ENCODE peak calls at places on chromosomes 6 and 20, in six cellular contexts. G is choroid plexus epithelial cell; N is stromal cell of bone marrow; C is stomach; Q is suprapubic skin; J is stimulated activated CD8-positive, alpha-beta memory T cell treated with anti-CD3 and anti-CD28 coated beads, Interleukin-12 subunit alpha, Interleukin-12 subunit beta, amount 100 ng/mL, for 4 hours. V is an unnamed sample.
A peak's percentile ranks its signal among the peaks of the same experiment; 100 is the strongest.

GRCh38 chr20:10309326-10309725 is 90.7 kb downstream of the SNAP25 start:
- DNase-seq in G (peak; percentile 93), N (peak; percentile 87), C (no peak), Q (no peak), J (no peak), V (peak; percentile 98)

GRCh38 chr20:13412806-13413445 is 191.9 kb downstream of the ISM1 start:
- DNase-seq in G (no peak), N (no peak), C (no peak), Q (no peak), J (no peak), V (no peak)

GRCh38 chr6:56073761-56074160 is 173.6 kb downstream of the COL21A1 start:
- DNase-seq in G (peak; percentile 67), N (no peak), C (no peak), Q (no peak), J (no peak), V (no peak)

GRCh38 chr6:25922301-25922700 is 8.2 kb downstream of the SLC17A2 start:
- DNase-seq in G (no peak), N (peak; percentile 39), C (no peak), Q (no peak), J (no peak), V (no peak)

GRCh38 chr6:44478158-44478557 is 90.7 kb downstream of the CDC5L start:
- DNase-seq in G (no peak), N (no peak), C (no peak), Q (no peak), J (no peak), V (no peak)

GRCh38 chr6:14274016-14274415 is 156.4 kb downstream of the CD83 start:
- DNase-seq in G (no peak), N (no peak), C (no peak), Q (no peak), J (no peak), V (no peak)

GRCh38 chr6:83758533-83758932 is 49.6 kb upstream of the SNAP91 start:
- DNase-seq in G (no peak), N (no peak), C (no peak), Q (no peak), J (no peak), V (no peak)

GRCh38 chr20:50415516-50416268 is 94.5 kb upstream of the PTPN1 start:
- DNase-seq in G (peak; percentile 89), N (peak; percentile 90), C (peak; percentile 100), Q (peak; percentile 99), J (no peak), V (peak; percentile 75)

GRCh38 chr6:1208876-1209275 is 103.0 kb upstream of the FOXQ1 start:
- DNase-seq in G (peak; percentile 36), N (no peak), C (no peak), Q (no peak), J (no peak), V (peak; percentile 65)

GRCh38 chr20:17849901-17850673 is 118.5 kb downstream of the SNX5 start:
- DNase-seq in G (peak; percentile 97), N (peak; percentile 99), C (peak; percentile 72), Q (no peak), J (no peak), V (peak; percentile 99)

GRCh38 chr6:44081753-44082152 is 45.5 kb downstream of the MRPL14 start:
- DNase-seq in G (no peak), N (no peak), C (no peak), Q (no peak), J (no peak), V (no peak)

GRCh38 chr6:108009894-108010293 is 51.9 kb upstream of the SEC63 start:
- DNase-seq in G (no peak), N (no peak), C (no peak), Q (no peak), J (no peak), V (no peak)

GRCh38 chr20:48903705-48904104 is 17.8 kb upstream of the ARFGEF2 start:
- DNase-seq in G (no peak), N (no peak), C (no peak), Q (no peak), J (no peak), V (no peak)

GRCh38 chr20:45704969-45705637 is at the start of gene WFDC10B:
- DNase-seq in G (no peak), N (no peak), C (no peak), Q (no peak), J (no peak), V (peak; percentile 4)

GRCh38 chr6:108589244-108589730 is 28.6 kb downstream of the FOXO3 start:
- DNase-seq in G (peak; percentile 79), N (no peak), C (peak; percentile 85), Q (peak; percentile 89), J (no peak), V (peak; percentile 83)

GRCh38 chr6:1552296-1552761 is 57.4 kb upstream of the FOXC1 start:
- DNase-seq in G (peak; percentile 58), N (no peak), C (no peak), Q (no peak), J (no peak), V (no peak)

GRCh38 chr20:25987073-25987927 is 290.6 kb upstream of the ZNF337 start:
- DNase-seq in G (peak; percentile 39), N (peak; percentile 9), C (no peak), Q (no peak), J (peak; percentile 30), V (no peak)

GRCh38 chr20:23296841-23297701 is 53.5 kb upstream of the NXT1 start:
- DNase-seq in G (peak; percentile 53), N (no peak), C (no peak), Q (no peak), J (no peak), V (peak; percentile 38)

GRCh38 chr6:148885920-148886845 is 139.4 kb downstream of the UST start:
- DNase-seq in G (no peak), N (no peak), C (no peak), Q (no peak), J (no peak), V (no peak)

GRCh38 chr6:113858605-113859348 is 1.6 kb downstream of the MARCKS start:
- DNase-seq in G (peak; percentile 93), N (peak; percentile 82), C (peak; percentile 92), Q (peak; percentile 87), J (peak; percentile 62), V (peak; percentile 84)

GRCh38 chr20:45959126-45959525 is 12.9 kb downstream of the ZNF335 start:
- DNase-seq in G (no peak), N (no peak), C (no peak), Q (peak; percentile 75), J (no peak), V (no peak)

GRCh38 chr20:24935140-24935539 is 13.9 kb upstream of the CST7 start:
- DNase-seq in G (no peak), N (no peak), C (no peak), Q (peak; percentile 55), J (no peak), V (no peak)

GRCh38 chr20:34997171-34997570 is 41.5 kb downstream of the MYH7B start:
- DNase-seq in G (peak; percentile 46), N (no peak), C (peak; percentile 65), Q (no peak), J (no peak), V (peak; percentile 55)

GRCh38 chr6:52984247-52984646 is 10.8 kb downstream of the GSTA4 start:
- DNase-seq in G (peak; percentile 3), N (no peak), C (no peak), Q (no peak), J (peak; percentile 8), V (no peak)

GRCh38 chr6:116374586-116374985 is 3.8 kb downstream of the DSE start:
- DNase-seq in G (no peak), N (no peak), C (no peak), Q (no peak), J (no peak), V (no peak)

GRCh38 chr20:58109126-58109880 is 119.2 kb downstream of the ANKRD60 start:
- DNase-seq in G (peak; percentile 80), N (peak; percentile 59), C (no peak), Q (peak; percentile 68), J (no peak), V (peak; percentile 64)

GRCh38 chr6:117483645-117484016 is 1.2 kb downstream of the DCBLD1 start:
- DNase-seq in G (peak; percentile 62), N (no peak), C (no peak), Q (no peak), J (no peak), V (peak; percentile 40)

GRCh38 chr6:132320007-132320406 is 81.3 kb downstream of the MOXD1 start:
- DNase-seq in G (peak; percentile 87), N (peak; percentile 79), C (no peak), Q (no peak), J (no peak), V (peak; percentile 86)

GRCh38 chr6:119119989-119120388 is 41.5 kb upstream of the FAM184A start:
- DNase-seq in G (peak; percentile 88), N (peak; percentile 93), C (no peak), Q (no peak), J (no peak), V (peak; percentile 96)

GRCh38 chr6:14228571-14228970 is 111.0 kb downstream of the CD83 start:
- DNase-seq in G (no peak), N (peak; percentile 22), C (no peak), Q (no peak), J (no peak), V (no peak)

GRCh38 chr6:122719176-122719575 is 60.3 kb upstream of the FABP7 start:
- DNase-seq in G (no peak), N (no peak), C (no peak), Q (no peak), J (no peak), V (no peak)

GRCh38 chr20:39874049-39874893 is 814.8 kb downstream of the MAFB start:
- DNase-seq in G (peak; percentile 95), N (peak; percentile 57), C (peak; percentile 57), Q (peak; percentile 82), J (no peak), V (peak; percentile 6)

GRCh38 chr6:42294759-42295158 is 77.1 kb upstream of the MRPS10 start:
- DNase-seq in G (peak; percentile 46), N (peak; percentile 54), C (no peak), Q (no peak), J (no peak), V (peak; percentile 75)

GRCh38 chr6:168007592-168008338 is 10.3 kb downstream of the KIF25 start:
- DNase-seq in G (peak; percentile 100), N (peak; percentile 94), C (peak; percentile 59), Q (no peak), J (no peak), V (peak; percentile 100)

GRCh38 chr20:61217848-61218247 is 34.2 kb upstream of the CDH4 start:
- DNase-seq in G (no peak), N (no peak), C (no peak), Q (no peak), J (no peak), V (no peak)

GRCh38 chr6:5071216-5071615 is 13.9 kb upstream of the PPP1R3G start:
- DNase-seq in G (no peak), N (no peak), C (no peak), Q (no peak), J (no peak), V (no peak)

GRCh38 chr20:23205221-23205620 is 119.1 kb upstream of the CD93 start:
- DNase-seq in G (no peak), N (no peak), C (no peak), Q (no peak), J (no peak), V (no peak)

GRCh38 chr6:14187408-14187807 is 69.8 kb downstream of the CD83 start:
- DNase-seq in G (no peak), N (no peak), C (no peak), Q (no peak), J (no peak), V (no peak)